ENCODE peak calls at places on chromosomes 13 and 19, in five cellular contexts. S is A549, L is IMR-90, P is SK-N-SH, C is K562. H is an unnamed sample.

GRCh38 chr13:79525458-79525857 is 44.5 kb downstream of the NDFIP2 start:
- DNase-seq in S (no peak), L (no peak), P (no peak), C (peak; percentile 14), H (no peak)

GRCh38 chr13:37966266-37966665 is 96.7 kb upstream of the TRPC4 start:
- DNase-seq in S (no peak), L (no peak), P (no peak), C (no peak), H (no peak)

GRCh38 chr19:41298327-41298964 is 11.5 kb upstream of the CCDC97 start:
- DNase-seq in S (no peak), L (peak; percentile 82), P (no peak), C (no peak), H (no peak)

GRCh38 chr13:36673838-36674326 is at the start of gene SERTM1:
- DNase-seq in S (no peak), L (no peak), P (peak; percentile 82), C (no peak), H (no peak)

GRCh38 chr19:17021793-17022590 is 4.6 kb downstream of the CPAMD8 start:
- DNase-seq in S (no peak), L (peak; percentile 26), P (no peak), C (no peak), H (no peak)

GRCh38 chr19:23762884-23763711 is 4.4 kb upstream of the ZNF681 start:
- DNase-seq in S (no peak), L (peak; percentile 13), P (peak; percentile 87), C (peak; percentile 94), H (peak; percentile 32)

GRCh38 chr13:46905249-46905648 is 8.4 kb upstream of the HTR2A start:
- DNase-seq in S (no peak), L (peak; percentile 26), P (no peak), C (peak; percentile 2), H (no peak)

GRCh38 chr13:39881887-39882286 is 226.4 kb downstream of the COG6 start:
- DNase-seq in S (no peak), L (peak; percentile 47), P (no peak), C (no peak), H (no peak)

GRCh38 chr19:4447327-4448146 is 10.1 kb downstream of the UBXN6 start:
- DNase-seq in S (no peak), L (no peak), P (peak; percentile 27), C (no peak), H (no peak)

GRCh38 chr13:36981156-36981743 is 17.9 kb downstream of the ALG5 start:
- DNase-seq in S (no peak), L (peak; percentile 79), P (peak; percentile 50), C (peak; percentile 16), H (no peak)

GRCh38 chr19:58170860-58171259 is 12.0 kb upstream of the ZNF274 start:
- DNase-seq in S (peak; percentile 19), L (peak; percentile 42), P (no peak), C (no peak), H (no peak)

GRCh38 chr13:94009696-94010095 is 469.8 kb downstream of the DCT start:
- DNase-seq in S (no peak), L (peak; percentile 64), P (no peak), C (no peak), H (no peak)

GRCh38 chr19:41945135-41945766 is 13.9 kb downstream of the RABAC1 start:
- DNase-seq in S (no peak), L (no peak), P (no peak), C (no peak), H (peak; percentile 94)

GRCh38 chr13:109385161-109385560 is 401.2 kb downstream of the IRS2 start:
- DNase-seq in S (no peak), L (peak; percentile 48), P (no peak), C (no peak), H (no peak)

GRCh38 chr13:75876371-75877050 is 240.4 kb downstream of the LMO7 start:
- DNase-seq in S (peak; percentile 33), L (peak; percentile 73), P (peak; percentile 55), C (peak; percentile 74), H (peak; percentile 23)

GRCh38 chr19:30070970-30071632 is 129.1 kb downstream of the URI1 start:
- DNase-seq in S (no peak), L (no peak), P (peak; percentile 92), C (no peak), H (no peak)

GRCh38 chr19:6970021-6970420 is 51.2 kb downstream of the MBD3L2B start:
- DNase-seq in S (no peak), L (no peak), P (no peak), C (no peak), H (no peak)

GRCh38 chr19:41500443-41500842 is 57.5 kb downstream of the ERICH4 start:
- DNase-seq in S (no peak), L (no peak), P (no peak), C (no peak), H (no peak)

GRCh38 chr13:68816715-68817114 is 1290.9 kb upstream of the ATXN8OS start:
- DNase-seq in S (no peak), L (no peak), P (no peak), C (peak; percentile 12), H (no peak)

GRCh38 chr13:31310781-31311180 is 111.0 kb downstream of the B3GLCT start:
- DNase-seq in S (no peak), L (peak; percentile 1), P (no peak), C (no peak), H (no peak)

GRCh38 chr13:31485183-31485582 is 254.1 kb upstream of the RXFP2 start:
- DNase-seq in S (no peak), L (no peak), P (no peak), C (no peak), H (no peak)

GRCh38 chr13:25699600-25699999 is 327.8 kb downstream of the ATP8A2 start:
- DNase-seq in S (no peak), L (no peak), P (no peak), C (no peak), H (no peak)

GRCh38 chr19:8149261-8150094 is at the start of gene FBN3:
- DNase-seq in S (no peak), L (no peak), P (peak; percentile 73), C (no peak), H (no peak)

GRCh38 chr13:84683448-84683847 is 801.2 kb upstream of the SLITRK1 start:
- DNase-seq in S (no peak), L (no peak), P (no peak), C (no peak), H (no peak)

GRCh38 chr13:20350380-20350763 is 118.3 kb upstream of the GJB6 start:
- DNase-seq in S (no peak), L (no peak), P (no peak), C (no peak), H (no peak)

GRCh38 chr13:106383791-106384190 is 151.7 kb downstream of the EFNB2 start:
- DNase-seq in S (no peak), L (no peak), P (no peak), C (no peak), H (no peak)

GRCh38 chr19:33100894-33101644 is 20.1 kb downstream of the GPATCH1 start:
- DNase-seq in S (peak; percentile 92), L (no peak), P (no peak), C (peak; percentile 83), H (no peak)

GRCh38 chr19:21824679-21825078 is 11.3 kb downstream of the ZNF43 start:
- DNase-seq in S (no peak), L (peak; percentile 47), P (no peak), C (no peak), H (no peak)

GRCh38 chr13:68714292-68714691 is 1393.3 kb upstream of the ATXN8OS start:
- DNase-seq in S (no peak), L (no peak), P (no peak), C (no peak), H (no peak)

GRCh38 chr19:6842871-6843607 is 44.3 kb upstream of the ADGRE1 start:
- DNase-seq in S (no peak), L (no peak), P (no peak), C (no peak), H (no peak)

GRCh38 chr13:46211521-46212351 is at the start of gene LRRC63:
- DNase-seq in S (peak; percentile 38), L (no peak), P (peak; percentile 91), C (peak; percentile 88), H (no peak)

GRCh38 chr19:24033962-24034342 is 53.0 kb upstream of the ZNF254 start:
- DNase-seq in S (peak; percentile 26), L (peak; percentile 71), P (peak; percentile 45), C (peak; percentile 36), H (no peak)

GRCh38 chr19:45428385-45429231 is 4.9 kb upstream of the ERCC1 start:
- DNase-seq in S (peak; percentile 68), L (peak; percentile 59), P (peak; percentile 83), C (peak; percentile 71), H (no peak)

GRCh38 chr19:49067554-49067953 is 2.9 kb upstream of the NTF4 start:
- DNase-seq in S (no peak), L (no peak), P (no peak), C (no peak), H (no peak)
- TF ChIP-seq RCOR1 in S (no peak), L (no peak), P (no peak), C (no peak), H (no peak)

DNA sequence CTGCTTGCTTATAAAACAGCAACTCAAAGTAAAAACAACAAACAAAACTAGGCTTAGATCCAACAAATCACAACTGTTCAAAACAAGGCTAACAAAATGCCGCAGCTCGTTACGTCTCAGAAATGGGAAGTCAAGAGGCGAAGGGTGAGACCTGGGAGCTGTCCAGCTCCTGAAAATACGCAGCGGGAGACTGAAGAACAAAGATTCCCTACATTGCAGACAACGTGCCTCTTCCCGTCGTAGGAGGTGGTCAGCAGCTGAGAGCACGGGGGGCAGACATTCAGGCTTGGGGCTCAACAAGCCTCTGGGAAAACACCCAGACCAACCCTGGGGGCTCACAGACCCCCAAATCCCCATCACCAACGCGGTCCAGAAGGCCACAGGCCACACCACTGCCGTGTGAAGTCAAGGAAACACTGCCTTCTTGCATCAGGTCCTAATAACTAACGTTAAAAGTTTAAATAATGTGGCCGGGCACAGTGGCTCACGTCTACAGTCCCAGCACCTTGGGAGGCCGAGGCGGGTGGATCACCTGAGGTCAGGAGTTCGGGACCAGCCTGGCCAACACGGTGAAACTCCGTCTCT is 13.5 kb downstream of the PLPP2 start:
- DNase-seq in S (no peak), L (peak; percentile 35), P (peak; percentile 3), C (peak; percentile 56), H (no peak)
- TF ChIP-seq RCOR1 in S (no peak), L (no peak), P (no peak), C (no peak), H (no peak)

DNA sequence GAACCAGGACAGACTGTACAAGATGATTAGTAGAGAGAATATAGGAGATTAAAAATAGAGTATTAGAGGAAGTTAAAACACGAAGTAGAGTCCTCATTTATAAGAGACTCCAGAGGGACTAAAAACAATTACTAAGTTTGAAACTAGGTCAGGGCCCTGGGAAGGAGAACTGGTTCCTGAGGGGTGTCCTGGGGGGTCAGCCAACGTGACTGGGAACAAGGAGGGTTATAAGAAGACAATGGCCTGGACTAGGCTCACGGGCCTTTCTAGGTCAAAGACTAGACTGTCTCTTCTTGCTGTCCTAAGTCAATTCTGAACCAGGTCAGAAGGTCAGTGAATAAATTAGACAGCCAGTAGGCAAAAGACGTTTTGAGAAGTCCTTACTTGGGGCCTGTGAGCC is 165.3 kb downstream of the IER2 start:
- DNase-seq in S (no peak), L (no peak), P (no peak), C (no peak), H (no peak)
- TF ChIP-seq RCOR1 in S (no peak), L (no peak), P (no peak), C (no peak), H (no peak)

GRCh38 chr13:52723181-52723580 is 16.4 kb downstream of the CNMD start:
- DNase-seq in S (no peak), L (no peak), P (no peak), C (no peak), H (no peak)
- TF ChIP-seq RCOR1 in S (no peak), L (no peak), P (no peak), C (no peak), H (no peak)

GRCh38 chr13:64709079-64709478 is 2521.1 kb downstream of the PCDH9 start:
- DNase-seq in S (no peak), L (no peak), P (no peak), C (no peak), H (no peak)
- TF ChIP-seq RCOR1 in S (no peak), L (no peak), P (no peak), C (no peak), H (no peak)

H was measured in GM12878.